ENCODE peak calls at places on chromosome 16, in nine cellular contexts. C is tibial nerve, L is ovary, F is transverse colon, I is esophagus muscularis mucosa, G is A549, P is stomach, W is sigmoid colon, D is suprapubic skin. O is an unnamed sample.

GRCh38 chr16:19411298-19411697 is 6.4 kb upstream of the TMC5 start:
- DNase-seq in G (no peak), I (no peak), F (no peak), C (no peak), W (no peak), D (no peak), P (no peak), L (no peak), O (no peak)

GRCh38 chr16:63038563-63039131 is 1002.4 kb upstream of the CDH8 start:
- DNase-seq in P (no peak), W (no peak), C (no peak), G (no peak), I (no peak), L (no peak), F (no peak), D (no peak), O (peak)

GRCh38 chr16:86697715-86698114 is 119.4 kb downstream of the FOXL1 start:
- DNase-seq in W (no peak), F (no peak), I (no peak), C (no peak), D (no peak), L (no peak), G (no peak), P (no peak), O (no peak)

GRCh38 chr16:55476625-55477533 is 2.1 kb upstream of the MMP2 start:
- DNase-seq in F (no peak), D (no peak), P (no peak), I (no peak), W (peak), L (peak), G (no peak), C (no peak), O (no peak)

GRCh38 chr16:49055824-49056545 is 225.7 kb downstream of the CBLN1 start:
- DNase-seq in D (no peak), I (peak), F (no peak), G (no peak), W (no peak), C (no peak), P (no peak), L (no peak), O (no peak)

GRCh38 chr16:48511716-48512115 is 98.3 kb downstream of the N4BP1 start:
- DNase-seq in P (no peak), C (no peak), D (no peak), W (peak), F (no peak), G (no peak), L (no peak), I (no peak), O (no peak)

GRCh38 chr16:55257971-55258613 is 65.9 kb upstream of the IRX6 start:
- DNase-seq in D (peak), C (peak), I (no peak), L (no peak), P (peak), W (no peak), G (no peak), F (peak), O (peak)

GRCh38 chr16:77220427-77220826 is 21.2 kb downstream of the SYCE1L start:
- DNase-seq in W (no peak), P (no peak), I (no peak), L (no peak), G (no peak), F (no peak), D (no peak), C (no peak), O (no peak)

GRCh38 chr16:14475370-14476139 is 154.5 kb downstream of the PARN start:
- DNase-seq in L (no peak), G (peak), F (no peak), P (peak), C (no peak), D (no peak), I (no peak), W (no peak), O (no peak)

GRCh38 chr16:20918486-20919239 is 18.1 kb downstream of the LYRM1 start:
- DNase-seq in G (no peak), L (no peak), P (no peak), W (peak), I (no peak), F (no peak), C (peak), D (peak), O (no peak)

GRCh38 chr16:73049051-73049910 is 1.4 kb upstream of the ZFHX3 start:
- DNase-seq in G (no peak), D (no peak), I (no peak), C (no peak), W (no peak), F (no peak), P (no peak), L (no peak), O (no peak)
- TF ChIP-seq EP300 in G (no peak), D (no peak), I (no peak), C (no peak), W (no peak), F (no peak), P (no peak), L (no peak), O (no peak)

GRCh38 chr16:72172105-72173034 is at the start of gene PMFBP1:
- DNase-seq in D (no peak), W (peak), L (no peak), F (peak), C (peak), P (no peak), I (no peak), G (peak), O (no peak)
- TF ChIP-seq EP300 in D (no peak), W (no peak), L (no peak), F (no peak), C (no peak), P (no peak), I (no peak), G (no peak), O (no peak)

GRCh38 chr16:85481738-85482137 is 131.4 kb upstream of the GSE1 start:
- DNase-seq in F (no peak), L (no peak), C (no peak), I (no peak), D (no peak), P (no peak), G (no peak), W (no peak), O (no peak)

GRCh38 chr16:85477801-85478363 is 135.2 kb upstream of the GSE1 start:
- DNase-seq in L (no peak), D (no peak), C (no peak), W (no peak), I (no peak), P (no peak), G (no peak), F (no peak), O (no peak)

GRCh38 chr16:85480727-85481101 is 132.4 kb upstream of the GSE1 start:
- DNase-seq in I (no peak), G (no peak), P (no peak), L (no peak), C (no peak), D (no peak), W (no peak), F (no peak), O (no peak)

GRCh38 chr16:85481206-85481605 is 131.9 kb upstream of the GSE1 start:
- DNase-seq in W (no peak), L (no peak), C (no peak), P (no peak), G (no peak), I (no peak), D (no peak), F (no peak), O (no peak)

DNA sequence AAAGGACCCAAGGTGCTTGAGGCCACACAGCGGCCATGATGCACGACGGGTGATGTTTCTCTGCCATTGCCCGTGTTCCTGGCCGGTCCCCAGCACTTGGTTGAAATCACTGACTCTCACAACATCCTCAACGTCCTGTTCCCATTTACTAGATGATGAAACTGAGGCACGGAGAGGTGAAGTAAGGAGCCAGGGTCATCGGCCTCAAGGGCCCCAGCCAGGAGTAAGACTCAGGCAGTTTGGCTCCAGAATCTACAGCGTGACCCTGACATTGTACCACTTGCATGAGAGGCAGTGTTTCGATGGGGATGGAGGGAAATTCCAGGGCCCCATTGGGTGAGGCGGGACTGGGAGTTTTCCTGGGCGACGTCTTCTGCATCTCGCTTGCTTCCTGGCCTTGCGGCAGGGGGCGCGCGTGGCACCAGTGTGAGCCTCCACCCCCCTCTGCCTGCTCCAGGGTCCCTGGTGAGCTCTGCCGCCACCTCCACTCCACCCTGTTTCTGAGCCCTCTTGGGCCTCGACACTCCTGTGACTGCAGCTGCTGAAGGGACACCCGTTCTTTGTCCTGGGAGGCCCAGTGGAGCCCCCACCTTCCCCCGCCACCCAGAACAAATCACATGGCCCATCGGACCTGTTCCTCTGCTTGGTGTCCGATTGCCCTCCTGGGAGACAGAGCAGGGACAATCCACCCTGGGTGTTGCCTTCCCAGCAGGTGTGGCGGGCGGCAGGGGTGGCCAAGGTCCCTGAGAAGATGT is 133.0 kb upstream of the GSE1 start:
- DNase-seq in P (peak), D (no peak), W (no peak), I (no peak), F (peak), C (no peak), L (no peak), G (peak), O (no peak)
- TF ChIP-seq EP300 in P (no peak), D (no peak), W (no peak), I (no peak), F (no peak), C (no peak), L (no peak), G (no peak), O (no peak)

GRCh38 chr16:83954577-83955016 is 1.6 kb downstream of the OSGIN1 start:
- DNase-seq in G (no peak), P (peak), C (peak), L (no peak), W (peak), D (no peak), F (peak), I (no peak), O (no peak)
- TF ChIP-seq EP300 in G (no peak), P (no peak), C (no peak), L (no peak), W (no peak), D (no peak), F (no peak), I (no peak), O (no peak)

DNA sequence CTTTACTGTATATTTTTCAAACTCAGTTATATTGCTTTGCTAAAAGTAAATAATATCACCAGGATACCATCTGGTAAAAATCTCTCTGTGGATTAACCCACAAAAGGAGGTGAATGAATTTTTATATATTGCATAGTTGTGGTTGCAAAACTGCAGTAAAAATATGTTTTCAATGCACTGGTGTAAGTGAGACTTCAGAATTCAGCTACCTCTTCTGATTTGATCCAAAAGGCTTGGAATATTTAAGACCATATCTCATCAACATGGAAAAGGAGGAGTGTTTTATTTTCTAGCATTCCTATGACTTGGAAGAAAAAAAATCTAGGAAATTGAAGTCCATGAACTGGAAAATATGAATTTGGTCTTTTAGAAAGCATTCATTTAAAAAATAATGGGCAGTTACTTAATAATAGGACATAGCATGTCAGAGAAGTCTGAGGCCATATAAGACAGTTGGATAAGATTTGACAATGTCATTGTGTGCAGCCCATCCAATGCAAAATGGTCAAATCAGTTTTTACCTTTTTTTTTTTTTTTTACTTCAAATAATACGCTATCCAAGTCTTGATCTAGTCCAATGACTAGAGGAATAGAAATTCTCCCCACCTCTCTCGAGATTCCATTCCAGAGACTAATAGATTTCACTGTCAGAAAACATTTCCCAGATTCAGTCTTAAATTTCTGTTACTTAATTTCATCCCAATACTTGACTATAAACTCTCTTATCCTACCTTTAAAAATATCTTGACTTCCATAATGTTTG is 364.9 kb upstream of the PMFBP1 start:
- DNase-seq in C (no peak), L (no peak), P (no peak), G (no peak), I (no peak), D (no peak), W (no peak), F (no peak), O (no peak)
- TF ChIP-seq EP300 in C (no peak), L (no peak), P (no peak), G (no peak), I (no peak), D (no peak), W (no peak), F (no peak), O (no peak)

DNA sequence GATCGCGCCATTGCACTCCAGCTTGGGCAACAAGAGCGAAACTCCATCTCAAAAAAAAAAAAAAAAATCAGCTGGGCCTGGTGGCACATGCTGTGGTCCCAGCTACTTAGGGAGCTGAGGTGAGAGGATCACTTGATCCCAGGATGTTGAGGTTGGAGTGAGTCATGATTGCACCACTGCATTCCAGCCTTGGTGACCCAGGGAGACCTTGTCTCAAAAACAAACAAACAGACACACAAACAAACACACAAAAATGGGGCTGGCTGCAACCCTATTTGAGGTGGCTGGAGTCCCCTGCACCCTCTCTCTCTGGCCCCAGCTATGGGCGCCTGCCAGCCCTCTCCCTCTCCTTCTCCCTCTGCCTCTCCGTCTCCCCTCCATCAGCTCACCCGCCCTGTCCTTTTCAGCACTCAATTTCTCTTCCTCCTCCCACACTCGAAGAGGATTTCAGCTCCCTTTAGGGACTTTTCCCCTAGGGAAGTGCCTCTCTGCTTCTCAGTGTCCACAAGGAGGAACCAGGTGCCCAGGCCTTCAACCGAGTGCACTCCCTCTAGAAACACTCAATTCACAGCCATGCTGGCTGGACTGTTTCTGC is 17.5 kb upstream of the TFAP4 start:
- DNase-seq in C (no peak), I (no peak), L (no peak), G (peak), P (no peak), W (no peak), D (no peak), F (no peak), O (peak)
- TF ChIP-seq EP300 in C (no peak), I (no peak), L (no peak), G (peak), P (no peak), W (no peak), D (no peak), F (no peak), O (no peak)

GRCh38 chr16:56859636-56860035 is 5.4 kb upstream of the SLC12A3 start:
- DNase-seq in L (no peak), I (no peak), W (no peak), C (no peak), P (no peak), F (no peak), G (no peak), D (no peak), O (no peak)

GRCh38 chr16:56860226-56861020 is 4.6 kb upstream of the SLC12A3 start:
- DNase-seq in D (no peak), L (no peak), F (peak), C (no peak), W (no peak), P (no peak), I (no peak), G (no peak), O (no peak)

GRCh38 chr16:56862776-56863175 is 2.2 kb upstream of the SLC12A3 start:
- DNase-seq in P (no peak), L (no peak), I (no peak), F (peak), C (no peak), W (no peak), D (no peak), G (no peak), O (no peak)

GRCh38 chr16:56861756-56862155 is 3.3 kb upstream of the SLC12A3 start:
- DNase-seq in G (no peak), C (no peak), D (no peak), L (no peak), F (no peak), I (no peak), W (no peak), P (no peak), O (no peak)

DNA sequence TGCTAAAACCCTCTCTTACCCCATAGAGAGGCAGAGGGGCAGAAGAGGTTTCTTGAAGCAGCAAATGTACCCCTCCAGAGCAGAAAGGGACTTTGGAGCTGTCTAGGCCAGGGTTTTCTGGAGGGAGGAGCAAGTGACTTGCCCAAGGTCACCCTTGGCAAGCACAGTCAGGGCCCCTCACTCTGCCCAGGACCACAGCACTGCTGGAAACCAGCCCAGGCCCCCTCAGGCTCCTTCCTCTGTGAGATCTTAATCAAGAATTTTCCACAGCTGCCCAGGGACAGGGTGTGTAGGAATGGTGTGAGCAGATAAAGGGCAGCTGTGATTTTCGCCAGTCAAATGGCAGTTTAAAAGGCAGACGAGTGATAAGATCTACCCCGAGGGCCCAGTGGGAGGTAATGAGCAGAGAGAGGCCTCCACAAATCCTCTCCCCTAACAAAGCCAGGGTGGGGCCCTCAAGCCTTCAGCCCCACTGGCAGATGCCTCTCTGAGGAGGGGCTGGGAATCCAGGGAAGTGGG is 3.9 kb upstream of the SLC12A3 start:
- DNase-seq in I (no peak), G (no peak), F (no peak), L (no peak), P (no peak), D (no peak), W (no peak), C (no peak), O (peak)
- TF ChIP-seq EP300 in I (no peak), G (no peak), F (no peak), L (no peak), P (no peak), D (no peak), W (no peak), C (no peak), O (no peak)

DNA sequence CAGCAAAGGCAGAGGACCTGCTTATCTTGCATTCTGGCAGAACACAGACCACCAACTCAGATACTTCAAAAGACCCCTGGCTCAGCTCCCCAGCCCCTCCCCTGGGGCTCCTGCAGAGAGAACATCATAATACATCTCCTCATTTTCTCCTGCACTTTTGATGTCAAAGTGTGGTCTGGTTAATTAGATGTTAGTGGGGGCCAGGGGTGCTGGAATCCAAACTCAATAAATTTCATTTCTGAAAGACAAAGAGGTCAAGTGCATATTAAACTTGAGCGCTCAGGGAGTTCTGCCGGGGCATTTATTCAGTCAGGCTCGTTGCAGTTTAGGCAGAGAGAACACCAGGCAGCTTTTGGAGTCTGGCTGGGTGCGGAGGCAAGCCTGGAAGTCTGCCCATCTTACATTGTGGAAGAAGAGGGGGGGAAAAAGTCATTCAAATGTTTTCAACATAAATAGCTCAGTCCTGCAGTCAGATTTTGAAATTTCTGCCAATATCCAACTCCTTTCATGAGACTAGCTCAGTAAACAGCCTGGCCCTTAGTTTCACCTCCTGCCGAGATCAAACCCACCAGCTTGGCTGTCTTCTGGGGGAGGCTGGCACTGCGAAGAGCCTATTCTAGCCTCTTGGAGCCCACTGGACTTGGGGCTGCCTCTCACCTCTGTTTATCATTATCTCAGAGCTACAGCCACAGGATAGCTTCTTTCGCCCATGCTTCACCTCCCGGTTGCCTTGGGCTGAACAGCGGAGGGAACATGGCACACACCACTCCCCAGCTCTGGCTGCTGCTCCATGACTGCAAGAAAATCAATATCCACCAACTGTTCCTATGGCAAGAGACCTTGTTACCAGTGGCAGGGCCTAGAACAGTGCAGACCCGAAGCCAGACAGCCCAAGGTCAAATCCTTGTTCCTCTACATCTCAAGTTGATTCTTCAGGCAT is 177.4 kb upstream of the CDH5 start:
- DNase-seq in D (no peak), F (no peak), L (peak), I (peak), P (no peak), W (no peak), G (no peak), C (peak), O (no peak)
- TF ChIP-seq EP300 in D (no peak), F (no peak), L (no peak), I (no peak), P (no peak), W (no peak), G (no peak), C (no peak), O (no peak)

DNA sequence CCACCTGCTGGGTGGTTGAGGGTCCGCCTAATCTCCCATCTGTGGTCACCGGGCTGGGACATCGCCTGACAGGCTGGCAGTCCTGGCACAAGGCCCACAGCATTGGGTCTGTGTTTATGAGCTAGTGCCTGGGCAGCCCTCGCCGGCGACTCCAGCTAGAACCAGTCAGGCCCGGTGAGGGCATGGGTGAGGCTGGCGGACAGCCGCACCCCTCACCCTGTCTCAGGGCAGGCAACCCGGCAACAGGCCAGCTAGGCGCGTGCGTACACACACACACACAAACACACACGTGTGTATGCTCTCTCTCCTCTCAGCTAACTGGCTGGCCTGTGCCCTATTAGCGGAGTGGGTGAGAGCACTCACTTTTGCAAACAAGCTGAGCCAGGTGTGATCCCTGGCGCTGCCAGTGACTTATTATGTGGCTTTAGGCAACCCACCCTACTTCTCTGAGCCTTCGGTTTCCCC is 10.4 kb downstream of the HSD11B2 start:
- DNase-seq in L (no peak), D (peak), W (no peak), G (no peak), F (peak), C (no peak), P (peak), I (no peak), O (no peak)
- TF ChIP-seq EP300 in L (no peak), D (no peak), W (no peak), G (no peak), F (peak), C (no peak), P (no peak), I (no peak), O (no peak)

O was measured in SK-N-SH.